ENCODE peak calls at places on chromosomes 2 and 18, in nine cellular contexts. V is adrenal gland; P is colonic mucosa; R is GM23248; G is heart left ventricle; H is AG04450; F is CD4-positive, alpha-beta memory T cell; O is HCT116; K is effector memory CD4-positive, alpha-beta T cell. E is an unnamed sample.

GRCh38 chr2:9844581-9844980 is 1.3 kb downstream of the TAF1B start:
- DNase-seq in V (no peak), P (no peak), R (peak; percentile 53), G (no peak), H (no peak), F (no peak), O (no peak), K (no peak), E (no peak)

GRCh38 chr2:7020468-7020867 is 103.3 kb downstream of the RNF144A start:
- DNase-seq in V (no peak), P (no peak), R (no peak), G (no peak), H (no peak), F (no peak), O (no peak), K (no peak), E (no peak)

GRCh38 chr2:674319-674985 is 2.8 kb downstream of the TMEM18 start:
- DNase-seq in V (no peak), P (no peak), R (peak; percentile 35), G (no peak), H (no peak), F (no peak), O (no peak), K (no peak), E (no peak)

GRCh38 chr18:70433001-70433400 is 144.2 kb downstream of the SOCS6 start:
- DNase-seq in V (no peak), P (no peak), R (no peak), G (no peak), H (no peak), F (no peak), O (no peak), K (no peak), E (no peak)

GRCh38 chr18:50195689-50196088 is 742 bp upstream of the MYO5B start:
- DNase-seq in V (no peak), P (no peak), R (no peak), G (no peak), H (no peak), F (no peak), O (no peak), K (no peak), E (peak; percentile 23)

GRCh38 chr2:8624855-8625398 is 56.9 kb upstream of the ID2 start:
- DNase-seq in V (no peak), P (no peak), R (no peak), G (no peak), H (no peak), F (no peak), O (no peak), K (no peak), E (no peak)

GRCh38 chr2:69369802-69370201 is 17.2 kb downstream of the GFPT1 start:
- DNase-seq in V (no peak), P (no peak), R (no peak), G (no peak), H (no peak), F (no peak), O (no peak), K (no peak), E (no peak)

GRCh38 chr2:144453039-144453336 is 66.9 kb downstream of the ZEB2 start:
- DNase-seq in V (no peak), P (no peak), R (peak; percentile 65), G (no peak), H (no peak), F (no peak), O (no peak), K (no peak), E (no peak)

GRCh38 chr2:201363857-201364560 is 6.9 kb upstream of the FLACC1 start:
- DNase-seq in V (no peak), P (no peak), R (peak; percentile 78), G (no peak), H (no peak), F (peak; percentile 49), O (peak; percentile 24), K (peak; percentile 4), E (peak; percentile 42)

GRCh38 chr2:55097462-55098410 is 47.5 kb upstream of the RTN4 start:
- DNase-seq in V (peak; percentile 69), P (no peak), R (peak; percentile 45), G (no peak), H (no peak), F (no peak), O (no peak), K (no peak), E (no peak)

GRCh38 chr18:53797998-53798397 is 426.5 kb downstream of the MBD2 start:
- DNase-seq in V (no peak), P (peak; percentile 47), R (no peak), G (no peak), H (no peak), F (no peak), O (no peak), K (no peak), E (no peak)

GRCh38 chr18:9575558-9575957 is 38.8 kb downstream of the PPP4R1 start:
- DNase-seq in V (peak; percentile 85), P (peak; percentile 86), R (peak; percentile 87), G (peak; percentile 82), H (peak; percentile 96), F (no peak), O (peak; percentile 89), K (no peak), E (peak; percentile 39)

GRCh38 chr2:183063083-183063482 is 15.5 kb upstream of the DUSP19 start:
- DNase-seq in V (no peak), P (no peak), R (peak; percentile 92), G (no peak), H (no peak), F (no peak), O (no peak), K (no peak), E (no peak)

GRCh38 chr2:190043441-190043840 is 19.1 kb downstream of the MSTN start:
- DNase-seq in V (no peak), P (no peak), R (peak; percentile 65), G (no peak), H (no peak), F (no peak), O (no peak), K (no peak), E (no peak)

GRCh38 chr2:151862688-151863087 is 34.5 kb upstream of the ARL5A start:
- DNase-seq in V (no peak), P (no peak), R (no peak), G (no peak), H (no peak), F (no peak), O (no peak), K (no peak), E (no peak)

GRCh38 chr2:224442092-224442999 is 40.4 kb upstream of the FAM124B start:
- DNase-seq in V (no peak), P (peak; percentile 41), R (peak; percentile 68), G (no peak), H (no peak), F (no peak), O (no peak), K (no peak), E (peak; percentile 30)

GRCh38 chr18:64165906-64166305 is 17.0 kb upstream of the LINC00305 start:
- DNase-seq in V (no peak), P (no peak), R (peak; percentile 73), G (no peak), H (no peak), F (no peak), O (no peak), K (no peak), E (no peak)

GRCh38 chr2:46229134-46230063 is 67.8 kb upstream of the EPAS1 start:
- DNase-seq in V (no peak), P (peak; percentile 20), R (no peak), G (no peak), H (no peak), F (peak; percentile 47), O (no peak), K (no peak), E (peak; percentile 46)

GRCh38 chr2:42493468-42493884 is 306 bp downstream of the KCNG3 start:
- DNase-seq in V (no peak), P (no peak), R (no peak), G (no peak), H (no peak), F (no peak), O (no peak), K (no peak), E (peak; percentile 83)
- H3K4me3 ChIP-seq in V (peak overlapping the region; percentile 46), P (peak overlapping the region; percentile 53), R (peak overlapping the region; percentile 70), G (peak overlapping the region; percentile 67), H (peak overlapping the region; percentile 54), F (no peak overlapping the region), O (peak overlapping the region; percentile 68), K (peak overlapping the region; percentile 56), E (peak overlapping the region; percentile 73)

DNA sequence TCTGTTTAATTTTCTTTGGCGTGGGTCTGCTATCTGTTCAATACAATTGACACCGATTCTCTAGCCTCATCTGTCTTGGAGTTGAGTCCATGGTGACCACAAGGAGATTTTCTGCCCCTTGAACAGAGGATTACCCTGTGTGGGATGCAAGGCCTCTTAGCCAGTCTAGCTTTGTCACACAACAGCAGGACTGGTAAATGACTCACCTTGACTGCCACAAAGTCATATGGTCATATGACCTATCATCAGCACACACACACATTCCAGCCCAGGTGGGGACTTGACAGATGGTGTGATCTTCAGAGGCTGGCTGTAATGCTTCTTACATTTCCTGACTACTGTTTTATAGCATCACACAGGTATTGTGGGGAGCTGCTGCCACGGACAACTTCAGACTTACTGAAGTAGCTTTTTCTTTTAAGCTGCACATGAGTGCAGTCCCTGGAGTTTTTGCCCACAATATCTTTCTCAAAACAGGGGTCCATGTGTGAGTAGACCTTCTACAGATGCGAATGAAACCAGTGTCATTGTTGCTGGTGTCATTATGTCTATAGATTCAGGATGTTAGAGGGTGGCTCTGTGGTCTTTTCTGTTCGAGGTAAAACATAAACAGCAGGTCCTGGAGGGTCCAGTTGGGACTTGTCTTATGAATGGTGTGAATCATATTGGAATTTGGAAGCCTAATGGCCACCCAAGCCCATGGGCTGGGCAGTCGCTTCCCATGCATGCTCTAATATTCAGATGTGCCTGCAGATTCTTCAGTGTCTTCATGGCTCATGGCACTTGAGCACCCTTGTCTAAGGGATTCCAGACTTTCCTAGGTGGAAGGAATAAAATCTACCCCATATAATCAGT is 18.6 kb upstream of the ACOXL start:
- DNase-seq in V (no peak), P (no peak), R (peak; percentile 10), G (no peak), H (no peak), F (no peak), O (no peak), K (no peak), E (no peak)
- H3K27me3 ChIP-seq in V (no peaks in the 10 kb centered on the region), P (no peaks in the 10 kb centered on the region), R (peaks cover 63% of the 10 kb centered on the region), G (peaks cover 5% of the 10 kb centered on the region), H (peaks cover 32% of the 10 kb centered on the region), F (no peaks in the 10 kb centered on the region), O (no peaks in the 10 kb centered on the region), K (no peaks in the 10 kb centered on the region), E (no peaks in the 10 kb centered on the region)

GRCh38 chr2:65031341-65032015 is 24.7 kb upstream of the CEP68 start:
- DNase-seq in V (no peak), P (peak; percentile 69), R (no peak), G (no peak), H (no peak), F (no peak), O (no peak), K (no peak), E (peak; percentile 59)
- H3K4me3 ChIP-seq in V (no peak overlapping the region), P (peak overlapping the region; percentile 7), R (no peak overlapping the region), G (no peak overlapping the region), H (no peak overlapping the region), F (no peak overlapping the region), O (no peak overlapping the region), K (no peak overlapping the region), E (no peak overlapping the region)

DNA sequence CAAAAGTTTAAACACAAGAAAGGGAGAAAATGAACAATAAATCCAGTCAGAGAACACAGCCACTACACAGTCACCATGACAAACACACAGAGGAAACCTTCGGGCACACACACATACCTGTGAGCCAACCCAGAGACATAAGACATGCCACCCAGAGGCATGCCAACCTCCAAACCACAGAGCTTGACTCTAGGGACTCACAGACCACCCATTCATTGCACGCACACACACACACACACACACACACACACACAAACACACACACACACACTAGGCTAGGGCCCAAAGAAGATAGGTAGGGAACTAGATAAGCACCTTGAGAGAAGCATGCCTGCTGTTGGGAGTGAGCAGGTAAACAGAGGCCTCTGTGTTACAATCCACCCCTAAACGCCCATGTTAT is 9.1 kb downstream of the SIX3 start:
- DNase-seq in V (no peak), P (no peak), R (no peak), G (no peak), H (no peak), F (no peak), O (no peak), K (no peak), E (no peak)
- H3K27me3 ChIP-seq in V (peaks cover 59% of the 10 kb centered on the region), P (peaks cover 65% of the 10 kb centered on the region), R (peaks cover 61% of the 10 kb centered on the region), G (peaks cover 92% of the 10 kb centered on the region), H (peaks cover 95% of the 10 kb centered on the region), F (peaks cover 23% of the 10 kb centered on the region), O (no peaks in the 10 kb centered on the region), K (peaks cover 29% of the 10 kb centered on the region), E (peaks cover 97% of the 10 kb centered on the region)